ENCODE peak calls at places on chromosomes 1 and 21, in four cellular contexts. One of them, this sample, is unnamed.

GRCh38 chr1:230823421-230823820 is 44.9 kb downstream of the C1orf198 start:
- DNase-seq in neural crest cell: no peak
- DNase-seq in NCI-H2107: no peak
- DNase-seq in CD8-positive, alpha-beta memory T cell: no peak
- DNase-seq in this sample: peak

GRCh38 chr21:41508415-41509205 is 652 bp upstream of the TMPRSS2 start:
- DNase-seq in neural crest cell: no peak
- DNase-seq in NCI-H2107: no peak
- DNase-seq in CD8-positive, alpha-beta memory T cell: no peak
- DNase-seq in this sample: no peak

GRCh38 chr1:11873954-11874562 is 15.3 kb upstream of the NPPB start:
- DNase-seq in neural crest cell: no peak
- DNase-seq in NCI-H2107: no peak
- DNase-seq in CD8-positive, alpha-beta memory T cell: no peak
- DNase-seq in this sample: no peak

GRCh38 chr1:36927826-36928225 is 106.5 kb downstream of the GRIK3 start:
- DNase-seq in neural crest cell: no peak
- DNase-seq in NCI-H2107: no peak
- DNase-seq in CD8-positive, alpha-beta memory T cell: no peak
- DNase-seq in this sample: no peak

GRCh38 chr21:37687001-37687400 is 229.3 kb downstream of the KCNJ6 start:
- DNase-seq in neural crest cell: no peak
- DNase-seq in NCI-H2107: no peak
- DNase-seq in CD8-positive, alpha-beta memory T cell: no peak
- DNase-seq in this sample: no peak

GRCh38 chr21:44078411-44078981 is 28.7 kb upstream of the PWP2 start:
- DNase-seq in neural crest cell: no peak
- DNase-seq in NCI-H2107: no peak
- DNase-seq in CD8-positive, alpha-beta memory T cell: no peak
- DNase-seq in this sample: no peak

GRCh38 chr1:209895709-209896108 is 42.3 kb upstream of the SYT14 start:
- DNase-seq in neural crest cell: no peak
- DNase-seq in NCI-H2107: no peak
- DNase-seq in CD8-positive, alpha-beta memory T cell: no peak
- DNase-seq in this sample: peak

GRCh38 chr1:92310185-92310597 is 11.3 kb downstream of the RPAP2 start:
- DNase-seq in neural crest cell: no peak
- DNase-seq in NCI-H2107: peak
- DNase-seq in CD8-positive, alpha-beta memory T cell: no peak
- DNase-seq in this sample: peak

GRCh38 chr1:121522061-121522759 is 337.4 kb downstream of the SRGAP2C start:
- DNase-seq in neural crest cell: no peak
- DNase-seq in NCI-H2107: no peak
- DNase-seq in CD8-positive, alpha-beta memory T cell: no peak
- DNase-seq in this sample: no peak

GRCh38 chr1:228045871-228046270 is 36.6 kb upstream of the ARF1 start:
- DNase-seq in neural crest cell: no peak
- DNase-seq in NCI-H2107: no peak
- DNase-seq in CD8-positive, alpha-beta memory T cell: no peak
- DNase-seq in this sample: no peak

GRCh38 chr1:111789666-111790316 is 34.1 kb downstream of the DDX20 start:
- DNase-seq in neural crest cell: no peak
- DNase-seq in NCI-H2107: no peak
- DNase-seq in CD8-positive, alpha-beta memory T cell: no peak
- DNase-seq in this sample: peak

GRCh38 chr1:16922885-16923431 is 1.2 kb downstream of the CROCC start:
- DNase-seq in neural crest cell: no peak
- DNase-seq in NCI-H2107: no peak
- DNase-seq in CD8-positive, alpha-beta memory T cell: no peak
- DNase-seq in this sample: no peak

GRCh38 chr1:228459091-228459993 is 27.8 kb upstream of the RNF187 start:
- DNase-seq in neural crest cell: peak
- DNase-seq in NCI-H2107: peak
- DNase-seq in CD8-positive, alpha-beta memory T cell: no peak
- DNase-seq in this sample: peak

GRCh38 chr1:36924282-36924791 is 110.0 kb downstream of the GRIK3 start:
- DNase-seq in neural crest cell: peak
- DNase-seq in NCI-H2107: no peak
- DNase-seq in CD8-positive, alpha-beta memory T cell: peak
- DNase-seq in this sample: peak